ENCODE peak calls at places on chromosomes 11 and 22, in six cellular contexts. One of them, this sample, is unnamed.

GRCh38 chr11:61507962-61508824 is at the start of gene LRRC10B:
- DNase-seq in activated naive CD4-positive, alpha-beta T cell treated with anti-CD3 and anti-CD28 coated beads, Interleukin-2, amount 50 U/mL, for 16 hours: peak
- DNase-seq in amygdala: no peak
- DNase-seq in tibial artery: no peak
- DNase-seq in mesendoderm: peak
- DNase-seq in effector memory CD4-positive, alpha-beta T cell: no peak
- DNase-seq in this sample: no peak

GRCh38 chr11:2838091-2838490 is 47.5 kb downstream of the CDKN1C start:
- DNase-seq in activated naive CD4-positive, alpha-beta T cell treated with anti-CD3 and anti-CD28 coated beads, Interleukin-2, amount 50 U/mL, for 16 hours: no peak
- DNase-seq in amygdala: no peak
- DNase-seq in tibial artery: no peak
- DNase-seq in mesendoderm: no peak
- DNase-seq in effector memory CD4-positive, alpha-beta T cell: no peak
- DNase-seq in this sample: no peak

GRCh38 chr11:45737056-45737455 is 67.9 kb upstream of the SLC35C1 start:
- DNase-seq in activated naive CD4-positive, alpha-beta T cell treated with anti-CD3 and anti-CD28 coated beads, Interleukin-2, amount 50 U/mL, for 16 hours: no peak
- DNase-seq in amygdala: no peak
- DNase-seq in tibial artery: no peak
- DNase-seq in mesendoderm: no peak
- DNase-seq in effector memory CD4-positive, alpha-beta T cell: no peak
- DNase-seq in this sample: no peak

GRCh38 chr22:20844055-20845037 is 14.3 kb downstream of the PI4KA start:
- DNase-seq in activated naive CD4-positive, alpha-beta T cell treated with anti-CD3 and anti-CD28 coated beads, Interleukin-2, amount 50 U/mL, for 16 hours: no peak
- DNase-seq in amygdala: no peak
- DNase-seq in tibial artery: no peak
- DNase-seq in mesendoderm: no peak
- DNase-seq in effector memory CD4-positive, alpha-beta T cell: no peak
- DNase-seq in this sample: no peak

GRCh38 chr11:65489706-65490310 is 9.0 kb upstream of the MALAT1 start:
- DNase-seq in activated naive CD4-positive, alpha-beta T cell treated with anti-CD3 and anti-CD28 coated beads, Interleukin-2, amount 50 U/mL, for 16 hours: no peak
- DNase-seq in amygdala: no peak
- DNase-seq in tibial artery: peak
- DNase-seq in mesendoderm: peak
- DNase-seq in effector memory CD4-positive, alpha-beta T cell: no peak
- DNase-seq in this sample: no peak

GRCh38 chr11:66861774-66862558 is 5.1 kb downstream of the LRFN4 start:
- DNase-seq in activated naive CD4-positive, alpha-beta T cell treated with anti-CD3 and anti-CD28 coated beads, Interleukin-2, amount 50 U/mL, for 16 hours: no peak
- DNase-seq in amygdala: no peak
- DNase-seq in tibial artery: no peak
- DNase-seq in mesendoderm: no peak
- DNase-seq in effector memory CD4-positive, alpha-beta T cell: no peak
- DNase-seq in this sample: no peak

GRCh38 chr22:27844256-27844655 is 42.7 kb upstream of the MN1 start:
- DNase-seq in activated naive CD4-positive, alpha-beta T cell treated with anti-CD3 and anti-CD28 coated beads, Interleukin-2, amount 50 U/mL, for 16 hours: no peak
- DNase-seq in amygdala: no peak
- DNase-seq in tibial artery: peak
- DNase-seq in mesendoderm: no peak
- DNase-seq in effector memory CD4-positive, alpha-beta T cell: no peak
- DNase-seq in this sample: no peak

GRCh38 chr11:904380-904779 is 6.2 kb downstream of the CHID1 start:
- DNase-seq in activated naive CD4-positive, alpha-beta T cell treated with anti-CD3 and anti-CD28 coated beads, Interleukin-2, amount 50 U/mL, for 16 hours: no peak
- DNase-seq in amygdala: no peak
- DNase-seq in tibial artery: no peak
- DNase-seq in mesendoderm: no peak
- DNase-seq in effector memory CD4-positive, alpha-beta T cell: no peak
- DNase-seq in this sample: no peak

GRCh38 chr11:119681537-119681936 is 47.5 kb downstream of the NECTIN1 start:
- DNase-seq in activated naive CD4-positive, alpha-beta T cell treated with anti-CD3 and anti-CD28 coated beads, Interleukin-2, amount 50 U/mL, for 16 hours: no peak
- DNase-seq in amygdala: no peak
- DNase-seq in tibial artery: no peak
- DNase-seq in mesendoderm: no peak
- DNase-seq in effector memory CD4-positive, alpha-beta T cell: no peak
- DNase-seq in this sample: no peak

GRCh38 chr22:23533328-23533762 is 46.7 kb downstream of the IGLL1 start:
- DNase-seq in activated naive CD4-positive, alpha-beta T cell treated with anti-CD3 and anti-CD28 coated beads, Interleukin-2, amount 50 U/mL, for 16 hours: peak
- DNase-seq in amygdala: no peak
- DNase-seq in tibial artery: peak
- DNase-seq in mesendoderm: peak
- DNase-seq in effector memory CD4-positive, alpha-beta T cell: no peak
- DNase-seq in this sample: no peak

GRCh38 chr11:57588038-57588710 is 9.3 kb upstream of the SERPING1 start:
- DNase-seq in activated naive CD4-positive, alpha-beta T cell treated with anti-CD3 and anti-CD28 coated beads, Interleukin-2, amount 50 U/mL, for 16 hours: no peak
- DNase-seq in amygdala: no peak
- DNase-seq in tibial artery: no peak
- DNase-seq in mesendoderm: no peak
- DNase-seq in effector memory CD4-positive, alpha-beta T cell: no peak
- DNase-seq in this sample: no peak

GRCh38 chr22:36385491-36386350 is 2.0 kb downstream of the MYH9 start:
- DNase-seq in activated naive CD4-positive, alpha-beta T cell treated with anti-CD3 and anti-CD28 coated beads, Interleukin-2, amount 50 U/mL, for 16 hours: peak
- DNase-seq in amygdala: no peak
- DNase-seq in tibial artery: peak
- DNase-seq in mesendoderm: peak
- DNase-seq in effector memory CD4-positive, alpha-beta T cell: peak
- DNase-seq in this sample: no peak

GRCh38 chr11:69121021-69121420 is 34.7 kb upstream of the SMIM38 start:
- DNase-seq in activated naive CD4-positive, alpha-beta T cell treated with anti-CD3 and anti-CD28 coated beads, Interleukin-2, amount 50 U/mL, for 16 hours: no peak
- DNase-seq in amygdala: no peak
- DNase-seq in tibial artery: no peak
- DNase-seq in mesendoderm: no peak
- DNase-seq in effector memory CD4-positive, alpha-beta T cell: no peak
- DNase-seq in this sample: no peak

GRCh38 chr11:128422576-128423370 is 164.6 kb downstream of the ETS1 start:
- DNase-seq in activated naive CD4-positive, alpha-beta T cell treated with anti-CD3 and anti-CD28 coated beads, Interleukin-2, amount 50 U/mL, for 16 hours: peak
- DNase-seq in amygdala: no peak
- DNase-seq in tibial artery: no peak
- DNase-seq in mesendoderm: peak
- DNase-seq in effector memory CD4-positive, alpha-beta T cell: peak
- DNase-seq in this sample: no peak

GRCh38 chr11:104222464-104222863 is 58.5 kb upstream of the PDGFD start:
- DNase-seq in activated naive CD4-positive, alpha-beta T cell treated with anti-CD3 and anti-CD28 coated beads, Interleukin-2, amount 50 U/mL, for 16 hours: no peak
- DNase-seq in amygdala: no peak
- DNase-seq in tibial artery: no peak
- DNase-seq in mesendoderm: no peak
- DNase-seq in effector memory CD4-positive, alpha-beta T cell: no peak
- DNase-seq in this sample: no peak

GRCh38 chr11:67354314-67355022 is 1.1 kb upstream of the POLD4 start:
- DNase-seq in activated naive CD4-positive, alpha-beta T cell treated with anti-CD3 and anti-CD28 coated beads, Interleukin-2, amount 50 U/mL, for 16 hours: no peak
- DNase-seq in amygdala: no peak
- DNase-seq in tibial artery: peak
- DNase-seq in mesendoderm: peak
- DNase-seq in effector memory CD4-positive, alpha-beta T cell: no peak
- DNase-seq in this sample: no peak

GRCh38 chr11:120832609-120833221 is 191.2 kb upstream of the TBCEL start:
- DNase-seq in activated naive CD4-positive, alpha-beta T cell treated with anti-CD3 and anti-CD28 coated beads, Interleukin-2, amount 50 U/mL, for 16 hours: no peak
- DNase-seq in amygdala: no peak
- DNase-seq in tibial artery: no peak
- DNase-seq in mesendoderm: no peak
- DNase-seq in effector memory CD4-positive, alpha-beta T cell: no peak
- DNase-seq in this sample: peak

GRCh38 chr11:6926208-6927029 is at the start of gene ZNF215:
- DNase-seq in activated naive CD4-positive, alpha-beta T cell treated with anti-CD3 and anti-CD28 coated beads, Interleukin-2, amount 50 U/mL, for 16 hours: peak
- DNase-seq in amygdala: peak
- DNase-seq in tibial artery: peak
- DNase-seq in mesendoderm: peak
- DNase-seq in effector memory CD4-positive, alpha-beta T cell: no peak
- DNase-seq in this sample: peak

GRCh38 chr11:46914363-46914762 is 4.0 kb downstream of the LRP4 start:
- DNase-seq in activated naive CD4-positive, alpha-beta T cell treated with anti-CD3 and anti-CD28 coated beads, Interleukin-2, amount 50 U/mL, for 16 hours: no peak
- DNase-seq in amygdala: no peak
- DNase-seq in tibial artery: no peak
- DNase-seq in mesendoderm: peak
- DNase-seq in effector memory CD4-positive, alpha-beta T cell: no peak
- DNase-seq in this sample: no peak

GRCh38 chr22:48690583-48691317 is 1136.9 kb downstream of the BRD1 start:
- DNase-seq in activated naive CD4-positive, alpha-beta T cell treated with anti-CD3 and anti-CD28 coated beads, Interleukin-2, amount 50 U/mL, for 16 hours: no peak
- DNase-seq in amygdala: no peak
- DNase-seq in tibial artery: no peak
- DNase-seq in mesendoderm: no peak
- DNase-seq in effector memory CD4-positive, alpha-beta T cell: no peak
- DNase-seq in this sample: peak

GRCh38 chr11:64566915-64567882 is 23.8 kb upstream of the SLC22A12 start:
- DNase-seq in activated naive CD4-positive, alpha-beta T cell treated with anti-CD3 and anti-CD28 coated beads, Interleukin-2, amount 50 U/mL, for 16 hours: no peak
- DNase-seq in amygdala: no peak
- DNase-seq in tibial artery: no peak
- DNase-seq in mesendoderm: no peak
- DNase-seq in effector memory CD4-positive, alpha-beta T cell: no peak
- DNase-seq in this sample: no peak

GRCh38 chr11:71311928-71312510 is 59.6 kb upstream of the SHANK2 start:
- DNase-seq in activated naive CD4-positive, alpha-beta T cell treated with anti-CD3 and anti-CD28 coated beads, Interleukin-2, amount 50 U/mL, for 16 hours: no peak
- DNase-seq in amygdala: no peak
- DNase-seq in tibial artery: no peak
- DNase-seq in mesendoderm: no peak
- DNase-seq in effector memory CD4-positive, alpha-beta T cell: no peak
- DNase-seq in this sample: no peak

GRCh38 chr22:20271114-20271994 is 3.2 kb upstream of the RTN4R start:
- DNase-seq in activated naive CD4-positive, alpha-beta T cell treated with anti-CD3 and anti-CD28 coated beads, Interleukin-2, amount 50 U/mL, for 16 hours: no peak
- DNase-seq in amygdala: no peak
- DNase-seq in tibial artery: no peak
- DNase-seq in mesendoderm: no peak
- DNase-seq in effector memory CD4-positive, alpha-beta T cell: no peak
- DNase-seq in this sample: no peak

GRCh38 chr22:42389137-42389536 is 43.1 kb downstream of the NFAM1 start:
- DNase-seq in activated naive CD4-positive, alpha-beta T cell treated with anti-CD3 and anti-CD28 coated beads, Interleukin-2, amount 50 U/mL, for 16 hours: no peak
- DNase-seq in amygdala: no peak
- DNase-seq in tibial artery: no peak
- DNase-seq in mesendoderm: no peak
- DNase-seq in effector memory CD4-positive, alpha-beta T cell: no peak
- DNase-seq in this sample: no peak

GRCh38 chr11:78022397-78023396 is at the start of gene KCTD14:
- DNase-seq in activated naive CD4-positive, alpha-beta T cell treated with anti-CD3 and anti-CD28 coated beads, Interleukin-2, amount 50 U/mL, for 16 hours: no peak
- DNase-seq in amygdala: no peak
- DNase-seq in tibial artery: no peak
- DNase-seq in mesendoderm: peak
- DNase-seq in effector memory CD4-positive, alpha-beta T cell: no peak
- DNase-seq in this sample: no peak

GRCh38 chr22:25174156-25174887 is 25.3 kb upstream of the CRYBB3 start:
- DNase-seq in activated naive CD4-positive, alpha-beta T cell treated with anti-CD3 and anti-CD28 coated beads, Interleukin-2, amount 50 U/mL, for 16 hours: no peak
- DNase-seq in amygdala: no peak
- DNase-seq in tibial artery: no peak
- DNase-seq in mesendoderm: no peak
- DNase-seq in effector memory CD4-positive, alpha-beta T cell: no peak
- DNase-seq in this sample: no peak

GRCh38 chr11:7444582-7444981 is 40.7 kb upstream of the OLFML1 start:
- DNase-seq in activated naive CD4-positive, alpha-beta T cell treated with anti-CD3 and anti-CD28 coated beads, Interleukin-2, amount 50 U/mL, for 16 hours: no peak
- DNase-seq in amygdala: no peak
- DNase-seq in tibial artery: no peak
- DNase-seq in mesendoderm: peak
- DNase-seq in effector memory CD4-positive, alpha-beta T cell: no peak
- DNase-seq in this sample: no peak

GRCh38 chr22:35866646-35867045 is 149.0 kb downstream of the APOL5 start:
- DNase-seq in activated naive CD4-positive, alpha-beta T cell treated with anti-CD3 and anti-CD28 coated beads, Interleukin-2, amount 50 U/mL, for 16 hours: no peak
- DNase-seq in amygdala: no peak
- DNase-seq in tibial artery: no peak
- DNase-seq in mesendoderm: no peak
- DNase-seq in effector memory CD4-positive, alpha-beta T cell: no peak
- DNase-seq in this sample: no peak

GRCh38 chr11:33371049-33371448 is 113.9 kb downstream of the HIPK3 start:
- DNase-seq in activated naive CD4-positive, alpha-beta T cell treated with anti-CD3 and anti-CD28 coated beads, Interleukin-2, amount 50 U/mL, for 16 hours: no peak
- DNase-seq in amygdala: no peak
- DNase-seq in tibial artery: no peak
- DNase-seq in mesendoderm: no peak
- DNase-seq in effector memory CD4-positive, alpha-beta T cell: no peak
- DNase-seq in this sample: no peak

GRCh38 chr11:116199182-116199581 is 573.6 kb downstream of the BUD13 start:
- DNase-seq in activated naive CD4-positive, alpha-beta T cell treated with anti-CD3 and anti-CD28 coated beads, Interleukin-2, amount 50 U/mL, for 16 hours: no peak
- DNase-seq in amygdala: no peak
- DNase-seq in tibial artery: no peak
- DNase-seq in mesendoderm: no peak
- DNase-seq in effector memory CD4-positive, alpha-beta T cell: no peak
- DNase-seq in this sample: no peak

GRCh38 chr11:89498845-89499448 is 7.8 kb upstream of the NOX4 start:
- DNase-seq in activated naive CD4-positive, alpha-beta T cell treated with anti-CD3 and anti-CD28 coated beads, Interleukin-2, amount 50 U/mL, for 16 hours: no peak
- DNase-seq in amygdala: no peak
- DNase-seq in tibial artery: no peak
- DNase-seq in mesendoderm: peak
- DNase-seq in effector memory CD4-positive, alpha-beta T cell: no peak
- DNase-seq in this sample: no peak

GRCh38 chr11:17559341-17560087 is 12.5 kb downstream of the OTOG start:
- DNase-seq in activated naive CD4-positive, alpha-beta T cell treated with anti-CD3 and anti-CD28 coated beads, Interleukin-2, amount 50 U/mL, for 16 hours: no peak
- DNase-seq in amygdala: no peak
- DNase-seq in tibial artery: no peak
- DNase-seq in mesendoderm: no peak
- DNase-seq in effector memory CD4-positive, alpha-beta T cell: no peak
- DNase-seq in this sample: no peak

GRCh38 chr22:37196539-37197450 is 8.7 kb upstream of the C1QTNF6 start:
- DNase-seq in activated naive CD4-positive, alpha-beta T cell treated with anti-CD3 and anti-CD28 coated beads, Interleukin-2, amount 50 U/mL, for 16 hours: peak
- DNase-seq in amygdala: no peak
- DNase-seq in tibial artery: peak
- DNase-seq in mesendoderm: peak
- DNase-seq in effector memory CD4-positive, alpha-beta T cell: no peak
- DNase-seq in this sample: no peak

GRCh38 chr11:108873938-108874337 is 209.1 kb downstream of the DDX10 start:
- DNase-seq in activated naive CD4-positive, alpha-beta T cell treated with anti-CD3 and anti-CD28 coated beads, Interleukin-2, amount 50 U/mL, for 16 hours: no peak
- DNase-seq in amygdala: no peak
- DNase-seq in tibial artery: no peak
- DNase-seq in mesendoderm: no peak
- DNase-seq in effector memory CD4-positive, alpha-beta T cell: no peak
- DNase-seq in this sample: no peak

GRCh38 chr22:25419247-25420113 is 145.0 kb upstream of the GRK3 start:
- DNase-seq in activated naive CD4-positive, alpha-beta T cell treated with anti-CD3 and anti-CD28 coated beads, Interleukin-2, amount 50 U/mL, for 16 hours: no peak
- DNase-seq in amygdala: no peak
- DNase-seq in tibial artery: peak
- DNase-seq in mesendoderm: no peak
- DNase-seq in effector memory CD4-positive, alpha-beta T cell: no peak
- DNase-seq in this sample: no peak

GRCh38 chr11:44595006-44595405 is 29.5 kb downstream of the CD82 start:
- DNase-seq in activated naive CD4-positive, alpha-beta T cell treated with anti-CD3 and anti-CD28 coated beads, Interleukin-2, amount 50 U/mL, for 16 hours: no peak
- DNase-seq in amygdala: no peak
- DNase-seq in tibial artery: no peak
- DNase-seq in mesendoderm: no peak
- DNase-seq in effector memory CD4-positive, alpha-beta T cell: no peak
- DNase-seq in this sample: no peak

GRCh38 chr11:76604652-76605241 is 65.8 kb downstream of the LRRC32 start:
- DNase-seq in activated naive CD4-positive, alpha-beta T cell treated with anti-CD3 and anti-CD28 coated beads, Interleukin-2, amount 50 U/mL, for 16 hours: no peak
- DNase-seq in amygdala: no peak
- DNase-seq in tibial artery: peak
- DNase-seq in mesendoderm: no peak
- DNase-seq in effector memory CD4-positive, alpha-beta T cell: no peak
- DNase-seq in this sample: no peak

GRCh38 chr22:19959043-19959586 is 17.5 kb upstream of the TXNRD2 start:
- DNase-seq in activated naive CD4-positive, alpha-beta T cell treated with anti-CD3 and anti-CD28 coated beads, Interleukin-2, amount 50 U/mL, for 16 hours: no peak
- DNase-seq in amygdala: no peak
- DNase-seq in tibial artery: peak
- DNase-seq in mesendoderm: peak
- DNase-seq in effector memory CD4-positive, alpha-beta T cell: no peak
- DNase-seq in this sample: peak